ENCODE peak calls at places on chromosomes 3 and 15, in six cellular contexts. A, D, L, F, Y and S are unnamed samples.

GRCh38 chr3:192772495-192772894 is 45.2 kb upstream of the FGF12 start:
- DNase-seq in A (peak), D (peak), L (peak), F (peak), Y (no peak), S (no peak)

GRCh38 chr3:185397676-185398075 is 34.7 kb downstream of the MAP3K13 start:
- DNase-seq in A (no peak), D (no peak), F (no peak), L (peak), Y (no peak), S (no peak)

GRCh38 chr15:101221858-101222257 is 30.0 kb downstream of the CHSY1 start:
- DNase-seq in D (no peak), L (no peak), A (no peak), F (no peak), Y (no peak), S (no peak)

GRCh38 chr3:159787191-159787590 is 201.4 kb upstream of the IL12A start:
- DNase-seq in A (peak), Y (no peak), D (no peak), F (no peak), L (no peak), S (no peak)

GRCh38 chr3:110568246-110568645 is 503.4 kb upstream of the NECTIN3 start:
- DNase-seq in F (no peak), L (no peak), D (no peak), Y (no peak), A (peak), S (no peak)

GRCh38 chr3:104279617-104280016 is 1087.1 kb upstream of the ALCAM start:
- DNase-seq in D (no peak), F (no peak), Y (no peak), A (peak), L (no peak), S (no peak)

GRCh38 chr3:10187295-10187876 is 22.7 kb downstream of the IRAK2 start:
- DNase-seq in D (no peak), A (no peak), F (no peak), L (no peak), Y (no peak), S (no peak)

GRCh38 chr3:73546961-73547360 is 77.8 kb downstream of the PDZRN3 start:
- DNase-seq in Y (no peak), D (no peak), F (no peak), L (no peak), A (no peak), S (no peak)

GRCh38 chr3:180590396-180590795 is 11.6 kb upstream of the TTC14 start:
- DNase-seq in L (no peak), F (no peak), Y (no peak), A (no peak), D (no peak), S (no peak)

GRCh38 chr3:151403246-151403645 is 18.7 kb upstream of the P2RY12 start:
- DNase-seq in A (no peak), L (no peak), Y (no peak), D (no peak), F (no peak), S (no peak)

GRCh38 chr15:73361331-73361730 is 7.4 kb downstream of the HCN4 start:
- DNase-seq in Y (no peak), D (no peak), F (no peak), A (no peak), L (no peak), S (no peak)

GRCh38 chr15:23797747-23798157 is 110.6 kb upstream of the NDN start:
- DNase-seq in Y (no peak), A (no peak), L (no peak), D (no peak), F (peak), S (no peak)

GRCh38 chr3:188941103-188941502 is 230.7 kb upstream of the TPRG1 start:
- DNase-seq in F (no peak), D (no peak), Y (no peak), A (no peak), L (no peak), S (no peak)

GRCh38 chr3:32296251-32297204 is 58.0 kb downstream of the CMTM8 start:
- DNase-seq in A (peak), L (peak), D (no peak), F (peak), Y (peak), S (no peak)

GRCh38 chr15:38853608-38854007 is 289.0 kb upstream of the RASGRP1 start:
- DNase-seq in Y (peak), D (no peak), A (no peak), L (no peak), F (peak), S (no peak)

GRCh38 chr3:112128843-112129727 is 4.0 kb downstream of the GCSAM start:
- DNase-seq in Y (peak), A (no peak), L (no peak), D (no peak), F (no peak), S (no peak)

GRCh38 chr3:179428876-179429548 is 22.3 kb downstream of the GNB4 start:
- DNase-seq in D (no peak), A (no peak), L (no peak), Y (no peak), F (no peak), S (no peak)

GRCh38 chr3:155026999-155027591 is 53.0 kb upstream of the MME start:
- DNase-seq in Y (no peak), A (peak), F (no peak), L (no peak), D (no peak), S (no peak)

GRCh38 chr15:52112203-52112750 is 298 bp downstream of the BCL2L10 start:
- DNase-seq in A (peak), D (no peak), F (no peak), Y (peak), L (peak), S (no peak)

GRCh38 chr3:132382267-132382666 is 35.0 kb upstream of the DNAJC13 start:
- DNase-seq in L (no peak), A (no peak), D (no peak), F (no peak), Y (no peak), S (no peak)

GRCh38 chr3:60742606-60743145 is 508.6 kb downstream of the FHIT start:
- DNase-seq in F (peak), D (no peak), L (no peak), Y (no peak), A (no peak), S (no peak)

GRCh38 chr3:16587703-16588070 is 17.5 kb downstream of the DAZL start:
- DNase-seq in Y (no peak), D (no peak), F (no peak), L (no peak), A (no peak), S (no peak)

GRCh38 chr15:48954538-48954937 is 9.2 kb downstream of the SHC4 start:
- DNase-seq in L (no peak), Y (no peak), D (no peak), F (no peak), A (no peak), S (no peak)

GRCh38 chr3:42843730-42844713 is 31.7 kb downstream of the CYP8B1 start:
- DNase-seq in L (no peak), F (no peak), A (no peak), D (no peak), Y (no peak), S (no peak)

GRCh38 chr3:172673210-172673679 is 37.6 kb downstream of the NCEH1 start:
- DNase-seq in Y (peak), L (peak), A (peak), D (peak), F (peak), S (peak)

GRCh38 chr3:121542924-121543323 is 2.9 kb downstream of the POLQ start:
- DNase-seq in D (no peak), A (no peak), L (no peak), Y (no peak), F (no peak), S (no peak)

GRCh38 chr15:96625251-96625650 is 294.8 kb downstream of the NR2F2 start:
- DNase-seq in F (no peak), A (no peak), L (no peak), Y (no peak), D (no peak), S (no peak)

GRCh38 chr3:13548696-13549512 is at the start of gene FBLN2:
- DNase-seq in D (no peak), L (peak), A (no peak), F (peak), Y (no peak), S (no peak)

GRCh38 chr3:191051037-191051436 is 148.0 kb upstream of the OSTN start:
- DNase-seq in A (peak), F (no peak), D (peak), Y (no peak), L (no peak), S (no peak)

GRCh38 chr3:53324011-53324544 is 23.3 kb downstream of the DCP1A start:
- DNase-seq in L (peak), D (no peak), Y (no peak), F (no peak), A (no peak), S (no peak)

GRCh38 chr3:107987036-107987557 is 103.7 kb downstream of the CD47 start:
- DNase-seq in Y (no peak), F (no peak), A (peak), D (no peak), L (peak), S (no peak)

GRCh38 chr15:87604857-87605446 is 651.6 kb downstream of the NTRK3 start:
- DNase-seq in F (peak), D (no peak), A (no peak), L (no peak), Y (peak), S (no peak)

GRCh38 chr15:100266166-100266565 is 75.6 kb downstream of the ADAMTS17 start:
- DNase-seq in A (no peak), F (no peak), D (no peak), Y (no peak), L (no peak), S (no peak)

GRCh38 chr3:65988440-65988839 is 50.3 kb downstream of the MAGI1 start:
- DNase-seq in L (no peak), Y (no peak), F (no peak), D (no peak), A (no peak), S (no peak)

GRCh38 chr15:62241135-62241770 is 76.2 kb upstream of the C2CD4B start:
- DNase-seq in F (peak), L (no peak), D (no peak), Y (no peak), A (peak), S (no peak)

GRCh38 chr3:80017369-80017768 is 249.6 kb upstream of the ROBO1 start:
- DNase-seq in D (no peak), L (no peak), Y (no peak), F (no peak), A (peak), S (no peak)